ENCODE peak calls at places on chromosomes 3 and 15, in four cellular contexts. V, Y, F and S are unnamed samples.

GRCh38 chr15:62241135-62241770 is 76.2 kb upstream of the C2CD4B start:
- DNase-seq in F (no peak), V (peak), Y (peak), S (no peak)

GRCh38 chr3:185823280-185824044 is 1.4 kb downstream of the IGF2BP2 start:
- DNase-seq in F (peak), Y (no peak), V (peak), S (no peak)

GRCh38 chr3:71587958-71588357 is 4.4 kb upstream of the FOXP1 start:
- DNase-seq in F (no peak), Y (no peak), V (no peak), S (no peak)

GRCh38 chr3:196431193-196432136 is 762 bp downstream of the UBXN7 start:
- DNase-seq in F (peak), V (peak), Y (peak), S (no peak)

GRCh38 chr3:129025691-129026435 is 24.8 kb downstream of the EFCC1 start:
- DNase-seq in F (no peak), Y (no peak), V (no peak), S (no peak)

GRCh38 chr15:60652870-60653269 is 173.9 kb upstream of the ICE2 start:
- DNase-seq in V (no peak), Y (no peak), F (no peak), S (no peak)

GRCh38 chr15:62618432-62618831 is 424.1 kb upstream of the TPM1 start:
- DNase-seq in V (no peak), Y (no peak), F (no peak), S (no peak)

GRCh38 chr3:5053021-5053831 is 68.9 kb upstream of the ARL8B start:
- DNase-seq in F (no peak), V (no peak), Y (no peak), S (no peak)

GRCh38 chr15:64623347-64624024 is 151.9 kb downstream of the RBPMS2 start:
- DNase-seq in V (no peak), Y (no peak), F (no peak), S (peak)

DNA sequence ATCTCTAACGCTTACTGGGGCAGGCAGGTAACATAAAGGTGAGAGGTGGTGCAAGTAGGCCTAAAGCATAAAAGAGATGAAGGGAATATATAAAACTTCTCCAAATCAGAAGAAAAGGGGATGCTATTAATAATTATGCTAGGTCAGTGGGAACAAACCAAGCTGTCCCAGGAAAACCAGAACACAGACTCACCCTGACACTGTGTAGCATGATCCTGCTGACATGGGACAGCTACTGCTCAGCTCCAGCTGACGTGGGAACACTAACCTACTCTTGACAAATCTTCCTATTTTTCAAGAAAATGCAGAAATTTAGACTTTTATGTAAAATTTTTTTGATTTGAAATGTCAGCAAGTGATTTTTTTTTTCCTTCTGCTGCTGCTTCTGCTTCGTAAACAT is 203.5 kb downstream of the KCNMB2 start:
- DNase-seq in V (no peak), F (no peak), Y (no peak), S (no peak)
- TF ChIP-seq CREM in V (no peak), F (no peak), Y (no peak), S (no peak)

DNA sequence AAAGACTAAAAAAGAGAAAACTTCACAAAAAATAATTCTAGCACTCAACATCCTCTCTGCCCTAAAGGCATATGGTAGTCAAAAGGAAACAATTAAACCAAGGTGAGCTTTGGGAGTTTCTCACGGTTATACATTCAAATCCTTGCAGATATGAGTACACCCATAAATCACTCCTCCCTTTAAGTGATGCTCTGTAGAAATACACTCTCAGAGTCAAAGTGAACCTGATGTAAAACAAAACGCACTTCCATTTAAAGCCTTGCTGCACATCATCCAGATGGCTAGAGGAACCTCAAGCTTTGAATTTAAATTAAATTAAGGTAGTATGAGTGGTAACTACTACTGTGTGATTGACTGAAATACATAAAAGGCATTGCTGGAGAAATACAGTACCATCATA is 36.0 kb upstream of the AADAC start:
- DNase-seq in V (no peak), Y (no peak), F (no peak), S (no peak)
- TF ChIP-seq CREM in V (no peak), Y (no peak), F (no peak), S (no peak)

DNA sequence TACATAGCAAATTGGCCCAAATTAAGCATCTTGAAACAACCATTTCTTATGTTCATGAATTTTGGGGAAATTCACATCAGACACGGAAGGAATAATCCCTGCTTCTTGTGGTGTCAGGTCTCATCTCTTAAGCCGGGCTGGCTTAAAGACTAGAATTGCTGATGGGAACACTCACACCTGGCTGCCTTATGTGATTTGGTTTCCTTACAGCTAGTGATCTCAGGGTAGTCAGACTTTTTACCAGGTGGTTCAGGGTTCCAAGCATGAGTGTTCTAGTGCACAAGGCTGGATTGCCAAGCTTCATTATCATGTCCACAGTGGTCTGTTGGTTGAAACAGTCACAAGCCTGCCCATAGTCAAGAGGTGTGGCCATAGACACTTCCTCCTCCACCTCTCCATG is 20.3 kb upstream of the CCNL1 start:
- DNase-seq in V (no peak), F (no peak), Y (no peak), S (no peak)
- TF ChIP-seq CREM in V (no peak), F (no peak), Y (no peak), S (no peak)

GRCh38 chr15:80508783-80509182 is 104.6 kb downstream of the ARNT2 start:
- DNase-seq in V (no peak), Y (no peak), F (no peak), S (no peak)

GRCh38 chr15:80509800-80510199 is 105.6 kb downstream of the ARNT2 start:
- DNase-seq in F (no peak), V (no peak), Y (no peak), S (no peak)

GRCh38 chr15:80506494-80506893 is 102.3 kb downstream of the ARNT2 start:
- DNase-seq in Y (no peak), V (no peak), F (no peak), S (no peak)

GRCh38 chr15:80507131-80507530 is 102.9 kb downstream of the ARNT2 start:
- DNase-seq in F (no peak), Y (no peak), V (no peak), S (no peak)

DNA sequence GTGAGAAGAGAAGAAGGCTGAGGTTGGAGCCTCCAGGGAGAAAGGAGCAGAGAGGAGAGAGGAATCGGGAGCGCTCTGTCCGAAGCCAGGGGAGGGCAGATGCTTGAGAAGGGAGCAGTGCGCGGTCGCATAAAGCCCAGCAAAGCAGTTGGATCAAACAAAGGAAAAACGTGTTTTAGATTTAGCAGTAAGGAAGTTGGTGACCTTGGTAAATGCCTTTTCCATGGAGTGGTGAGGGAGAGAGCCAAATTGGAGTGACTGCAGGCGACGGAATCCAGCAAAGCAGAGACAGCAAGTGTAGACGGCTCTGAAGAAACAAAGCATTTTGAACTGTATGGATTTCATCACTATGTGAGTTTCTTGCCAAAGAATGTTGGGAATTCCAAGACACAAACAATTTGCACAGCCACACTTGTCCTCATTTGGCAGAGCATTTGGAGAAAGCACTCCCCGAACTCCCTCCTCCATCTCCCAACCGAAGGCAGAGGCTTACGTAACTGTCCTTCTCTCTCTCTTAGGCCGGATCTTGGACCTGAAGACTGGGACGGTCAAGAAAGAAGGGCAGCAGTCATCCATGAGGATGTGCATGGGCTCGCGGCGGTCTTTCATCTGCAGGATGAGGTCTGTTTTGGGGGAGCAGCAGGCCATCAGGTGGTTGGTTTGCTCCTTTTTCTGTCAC is 103.6 kb downstream of the ARNT2 start:
- DNase-seq in F (no peak), Y (no peak), V (no peak), S (no peak)
- TF ChIP-seq CREM in F (no peak), Y (no peak), V (no peak), S (no peak)